ENCODE peak calls at places on chromosome 13, in six cellular contexts. C is HCT116, O is endothelial cell of umbilical vein, E is PC-3, V is GM23248, D is fibroblast of lung. T is an unnamed sample.

GRCh38 chr13:22061371-22061805 is 390.5 kb downstream of the FGF9 start:
- DNase-seq in C (no peak), O (no peak), E (no peak), V (no peak), D (no peak), T (no peak)

GRCh38 chr13:37716395-37716794 is 117.8 kb upstream of the POSTN start:
- DNase-seq in C (no peak), O (peak; percentile 70), E (no peak), V (no peak), D (peak; percentile 71), T (no peak)

GRCh38 chr13:42007844-42008243 is 40.6 kb upstream of the DGKH start:
- DNase-seq in C (no peak), O (no peak), E (peak; percentile 51), V (peak; percentile 56), D (peak; percentile 94), T (no peak)

GRCh38 chr13:44404261-44405139 is 30.9 kb downstream of the SERP2 start:
- DNase-seq in C (no peak), O (no peak), E (no peak), V (no peak), D (no peak), T (peak; percentile 40)

GRCh38 chr13:35512271-35512920 is 35.9 kb upstream of the MAB21L1 start:
- DNase-seq in C (no peak), O (peak; percentile 62), E (peak; percentile 92), V (peak; percentile 98), D (peak; percentile 99), T (no peak)

GRCh38 chr13:46860734-46861133 is 36.1 kb downstream of the HTR2A start:
- DNase-seq in C (no peak), O (no peak), E (no peak), V (peak; percentile 49), D (peak; percentile 11), T (no peak)

GRCh38 chr13:83798731-83799130 is 83.5 kb downstream of the SLITRK1 start:
- DNase-seq in C (no peak), O (no peak), E (peak; percentile 36), V (peak; percentile 39), D (peak; percentile 45), T (no peak)

GRCh38 chr13:74920945-74921725 is 560.8 kb downstream of the TBC1D4 start:
- DNase-seq in C (no peak), O (no peak), E (no peak), V (no peak), D (peak; percentile 15), T (no peak)

GRCh38 chr13:98423417-98423816 is 153.5 kb downstream of the STK24 start:
- DNase-seq in C (no peak), O (no peak), E (no peak), V (no peak), D (no peak), T (no peak)

GRCh38 chr13:112444001-112444311 is 67.8 kb downstream of the SPACA7 start:
- DNase-seq in C (peak; percentile 34), O (peak; percentile 53), E (peak; percentile 72), V (peak; percentile 71), D (peak; percentile 26), T (peak; percentile 93)

GRCh38 chr13:23674795-23675640 is 104.8 kb downstream of the TNFRSF19 start:
- DNase-seq in C (no peak), O (no peak), E (peak; percentile 95), V (peak; percentile 86), D (peak; percentile 90), T (no peak)

GRCh38 chr13:99660101-99660500 is 158.8 kb downstream of the TM9SF2 start:
- DNase-seq in C (no peak), O (no peak), E (no peak), V (no peak), D (no peak), T (peak; percentile 39)

GRCh38 chr13:60134376-60134775 is 29.4 kb downstream of the DIAPH3 start:
- DNase-seq in C (no peak), O (peak; percentile 21), E (no peak), V (no peak), D (no peak), T (peak; percentile 43)

GRCh38 chr13:35794734-35795389 is 318.4 kb upstream of the MAB21L1 start:
- DNase-seq in C (no peak), O (no peak), E (no peak), V (no peak), D (no peak), T (no peak)

GRCh38 chr13:20570540-20570939 is 3.6 kb downstream of the IFT88 start:
- DNase-seq in C (no peak), O (no peak), E (no peak), V (peak; percentile 63), D (no peak), T (no peak)

GRCh38 chr13:84951128-84951527 is 848.1 kb downstream of the SLITRK6 start:
- DNase-seq in C (no peak), O (no peak), E (peak; percentile 31), V (no peak), D (no peak), T (no peak)

GRCh38 chr13:90365130-90365529 is 982.4 kb upstream of the MIR17HG start:
- DNase-seq in C (no peak), O (no peak), E (no peak), V (peak; percentile 57), D (peak; percentile 15), T (no peak)

GRCh38 chr13:44523176-44524017 is 52.7 kb downstream of the TSC22D1 start:
- DNase-seq in C (peak; percentile 32), O (peak; percentile 43), E (peak; percentile 72), V (peak; percentile 67), D (peak; percentile 90), T (no peak)

GRCh38 chr13:99199541-99200432 is 867 bp upstream of the UBAC2 start:
- DNase-seq in C (no peak), O (peak; percentile 39), E (no peak), V (peak; percentile 55), D (peak; percentile 22), T (no peak)

GRCh38 chr13:76361868-76362267 is 524.3 kb downstream of the KCTD12 start:
- DNase-seq in C (no peak), O (no peak), E (no peak), V (no peak), D (no peak), T (no peak)

GRCh38 chr13:75423383-75423782 is 58.6 kb downstream of the TBC1D4 start:
- DNase-seq in C (no peak), O (no peak), E (no peak), V (no peak), D (no peak), T (no peak)

GRCh38 chr13:97310809-97311436 is 88.8 kb downstream of the MBNL2 start:
- DNase-seq in C (no peak), O (no peak), E (no peak), V (no peak), D (no peak), T (no peak)

GRCh38 chr13:84479656-84480055 is 597.4 kb upstream of the SLITRK1 start:
- DNase-seq in C (peak; percentile 21), O (no peak), E (peak; percentile 60), V (peak; percentile 18), D (peak; percentile 64), T (no peak)

GRCh38 chr13:26051231-26052135 is at the start of gene SHISA2:
- DNase-seq in C (no peak), O (peak; percentile 69), E (peak; percentile 52), V (peak; percentile 68), D (peak; percentile 67), T (peak; percentile 93)

GRCh38 chr13:114142640-114143490 is 10.4 kb upstream of the RASA3 start:
- DNase-seq in C (no peak), O (no peak), E (no peak), V (no peak), D (no peak), T (no peak)
- H3K9ac ChIP-seq in C (no peak overlapping the region), O (no peak overlapping the region), E (no peak overlapping the region), V (no peak overlapping the region), D (no peak overlapping the region), T (no peak overlapping the region)

GRCh38 chr13:34276764-34277163 is 458.8 kb downstream of the RFC3 start:
- DNase-seq in C (no peak), O (no peak), E (no peak), V (no peak), D (no peak), T (no peak)

GRCh38 chr13:34277971-34278370 is 460.0 kb downstream of the RFC3 start:
- DNase-seq in C (no peak), O (peak; percentile 23), E (no peak), V (no peak), D (peak; percentile 20), T (no peak)
- H3K4me2 ChIP-seq in C (no peak overlapping the region), O (no peak overlapping the region), E (no peak overlapping the region), V (no peak overlapping the region), D (no peak overlapping the region), T (no peak overlapping the region)

GRCh38 chr13:19332380-19332779 is 150.8 kb upstream of the TUBA3C start:
- DNase-seq in C (no peak), O (no peak), E (no peak), V (no peak), D (no peak), T (no peak)
- TF ChIP-seq EZH2 in C (no peak), O (no peak), E (no peak), V (no peak), D (no peak), T (no peak)

GRCh38 chr13:110642291-110642981 is 27.1 kb downstream of the NAXD start:
- DNase-seq in C (no peak), O (no peak), E (no peak), V (no peak), D (no peak), T (no peak)

GRCh38 chr13:110643324-110643723 is 28.0 kb downstream of the NAXD start:
- DNase-seq in C (no peak), O (no peak), E (no peak), V (no peak), D (no peak), T (no peak)

GRCh38 chr13:110640591-110641029 is 25.3 kb downstream of the NAXD start:
- DNase-seq in C (no peak), O (peak; percentile 16), E (no peak), V (peak; percentile 23), D (peak; percentile 63), T (no peak)

GRCh38 chr13:110639935-110640334 is 24.6 kb downstream of the NAXD start:
- DNase-seq in C (no peak), O (no peak), E (no peak), V (no peak), D (no peak), T (no peak)

GRCh38 chr13:110641055-110642015 is 26.0 kb downstream of the NAXD start:
- DNase-seq in C (no peak), O (no peak), E (no peak), V (peak; percentile 26), D (peak; percentile 48), T (no peak)
- H3K9ac ChIP-seq in C (no peak overlapping the region), O (no peak overlapping the region), E (no peak overlapping the region), V (no peak overlapping the region), D (no peak overlapping the region), T (no peak overlapping the region)

DNA sequence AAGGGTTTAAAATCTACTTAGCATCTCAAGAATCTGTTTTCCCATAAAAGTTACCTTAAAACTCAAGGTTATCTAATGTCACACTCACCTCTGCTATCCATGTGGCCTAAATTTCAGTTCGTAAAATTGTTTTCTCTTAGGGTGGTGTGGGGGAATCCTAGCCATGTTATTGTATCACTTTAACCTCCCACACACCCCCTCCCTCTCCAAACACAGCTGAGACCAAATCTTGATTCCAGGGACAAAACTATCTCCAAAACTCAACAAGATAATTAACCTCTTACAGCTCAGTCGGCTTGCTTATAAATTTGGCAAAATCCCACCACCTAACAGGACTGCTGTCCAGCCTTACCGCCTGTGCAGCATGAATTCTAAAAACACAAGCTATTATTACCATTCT is 3.8 kb downstream of the CARS2 start:
- DNase-seq in C (no peak), O (no peak), E (no peak), V (peak; percentile 9), D (peak; percentile 5), T (no peak)
- H3K4me2 ChIP-seq in C (no peak overlapping the region), O (no peak overlapping the region), E (no peak overlapping the region), V (no peak overlapping the region), D (peak overlapping the region; percentile 41), T (no peak overlapping the region)